ENCODE peak calls at places on chromosomes 13 and 19, in five cellular contexts. Q is SK-N-SH, E is H1, G is GM12891, W is GM12878. M is an unnamed sample.

GRCh38 chr13:58994778-58995177 is 1169.0 kb downstream of the DIAPH3 start:
- DNase-seq in E (no peak), W (no peak), G (no peak), Q (no peak), M (no peak)

GRCh38 chr13:26978081-26978860 is 193.3 kb downstream of the USP12 start:
- DNase-seq in Q (no peak), W (no peak), E (no peak), G (no peak), M (no peak)

GRCh38 chr19:38667552-38668205 is 20.2 kb downstream of the ACTN4 start:
- DNase-seq in Q (no peak), G (no peak), W (no peak), E (no peak), M (no peak)

GRCh38 chr13:27919934-27920676 is at the start of gene PDX1:
- DNase-seq in Q (peak), G (no peak), W (no peak), E (peak), M (peak)

GRCh38 chr13:73857106-73857505 is 277.1 kb downstream of the KLF12 start:
- DNase-seq in G (no peak), E (no peak), W (no peak), Q (no peak), M (no peak)

GRCh38 chr19:17352608-17353280 is 15.4 kb downstream of the GTPBP3 start:
- DNase-seq in Q (no peak), W (no peak), G (no peak), E (no peak), M (no peak)

GRCh38 chr19:46615966-46616365 is 8.9 kb downstream of the PTGIR start:
- DNase-seq in W (no peak), Q (no peak), G (no peak), E (no peak), M (no peak)

GRCh38 chr13:48493076-48493765 is 39.7 kb downstream of the RCBTB2 start:
- DNase-seq in G (no peak), E (no peak), W (no peak), Q (no peak), M (no peak)

GRCh38 chr13:83577183-83577582 is 305.1 kb downstream of the SLITRK1 start:
- DNase-seq in G (no peak), E (no peak), W (no peak), Q (no peak), M (no peak)

GRCh38 chr13:51590966-51591627 is 6.8 kb downstream of the WDFY2 start:
- DNase-seq in W (no peak), G (no peak), Q (peak), E (no peak), M (no peak)

GRCh38 chr19:5086725-5087439 is 118.0 kb downstream of the KDM4B start:
- DNase-seq in G (no peak), E (peak), W (no peak), Q (peak), M (no peak)

GRCh38 chr13:61536443-61536842 is 120.8 kb upstream of the PCDH20 start:
- DNase-seq in E (no peak), G (no peak), W (no peak), Q (no peak), M (no peak)

GRCh38 chr13:87677334-87678234 is 6.4 kb downstream of the SLITRK5 start:
- DNase-seq in E (peak), G (no peak), Q (peak), W (no peak), M (no peak)

GRCh38 chr19:17097593-17098126 is 22.1 kb downstream of the MYO9B start:
- DNase-seq in G (no peak), W (no peak), E (no peak), Q (no peak), M (no peak)

GRCh38 chr13:102680842-102681725 is 13.8 kb downstream of the METTL21C start:
- DNase-seq in Q (no peak), E (no peak), G (no peak), W (no peak), M (no peak)

GRCh38 chr19:10151521-10151920 is 31.8 kb upstream of the EIF3G start:
- DNase-seq in E (no peak), Q (no peak), G (no peak), W (no peak), M (no peak)

GRCh38 chr19:33192010-33192409 is 2.1 kb upstream of the LRP3 start:
- DNase-seq in W (no peak), Q (peak), G (no peak), E (peak), M (no peak)

GRCh38 chr19:51366050-51366998 is at the start of gene ETFB:
- DNase-seq in G (peak), Q (peak), W (peak), E (peak), M (peak)

GRCh38 chr13:45994752-45995151 is 57.8 kb downstream of the ZC3H13 start:
- DNase-seq in G (no peak), Q (no peak), E (no peak), W (no peak), M (no peak)

GRCh38 chr13:44667950-44668349 is 91.8 kb upstream of the TSC22D1 start:
- DNase-seq in G (peak), Q (no peak), W (no peak), E (no peak), M (no peak)

GRCh38 chr13:33051632-33052031 is 35.4 kb downstream of the KL start:
- DNase-seq in E (no peak), G (no peak), W (peak), Q (no peak), M (no peak)

GRCh38 chr13:87344176-87344575 is 327.0 kb upstream of the SLITRK5 start:
- DNase-seq in Q (no peak), E (no peak), G (no peak), W (no peak), M (no peak)

GRCh38 chr19:18897108-18898029 is 1.4 kb upstream of the CERS1 start:
- DNase-seq in Q (no peak), E (no peak), G (no peak), W (no peak), M (no peak)

GRCh38 chr19:18895038-18895827 is 725 bp downstream of the CERS1 start:
- DNase-seq in E (peak), G (no peak), W (no peak), Q (peak), M (no peak)

GRCh38 chr19:18896421-18896841 is 473 bp upstream of the CERS1 start:
- DNase-seq in G (no peak), W (no peak), Q (peak), E (peak), M (no peak)

GRCh38 chr19:18894254-18895037 is 1.5 kb downstream of the CERS1 start:
- DNase-seq in E (peak), W (no peak), Q (peak), G (no peak), M (no peak)

GRCh38 chr19:18895828-18896341 is at the start of gene CERS1:
- DNase-seq in G (no peak), Q (peak), W (no peak), E (peak), M (no peak)
- TF ChIP-seq TAF1 in G (no peak), Q (no peak), W (no peak), E (no peak), M (no peak)

DNA sequence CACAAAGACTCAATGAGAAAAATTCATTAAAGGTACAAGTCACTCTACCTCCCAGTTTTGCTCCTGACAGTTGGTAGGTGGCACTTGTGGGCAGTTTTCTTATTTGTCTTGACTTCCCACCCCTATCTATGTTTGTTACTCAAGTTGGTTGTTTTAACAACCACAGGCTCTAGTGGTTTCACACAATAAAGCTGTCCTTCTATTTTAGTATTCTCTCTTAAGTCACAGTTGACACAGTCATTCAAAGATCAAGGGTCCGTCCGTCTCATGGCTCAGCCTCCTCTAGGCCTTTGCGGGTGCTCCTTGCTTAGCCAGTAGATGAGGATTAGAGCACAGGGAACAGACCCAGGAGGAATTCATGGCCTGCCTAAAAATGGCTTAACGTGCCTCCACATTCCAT is 573.8 kb downstream of the IRS2 start:
- DNase-seq in W (no peak), G (no peak), E (no peak), Q (no peak), M (no peak)
- TF ChIP-seq TAF1 in W (no peak), G (no peak), E (no peak), Q (no peak), M (no peak)

DNA sequence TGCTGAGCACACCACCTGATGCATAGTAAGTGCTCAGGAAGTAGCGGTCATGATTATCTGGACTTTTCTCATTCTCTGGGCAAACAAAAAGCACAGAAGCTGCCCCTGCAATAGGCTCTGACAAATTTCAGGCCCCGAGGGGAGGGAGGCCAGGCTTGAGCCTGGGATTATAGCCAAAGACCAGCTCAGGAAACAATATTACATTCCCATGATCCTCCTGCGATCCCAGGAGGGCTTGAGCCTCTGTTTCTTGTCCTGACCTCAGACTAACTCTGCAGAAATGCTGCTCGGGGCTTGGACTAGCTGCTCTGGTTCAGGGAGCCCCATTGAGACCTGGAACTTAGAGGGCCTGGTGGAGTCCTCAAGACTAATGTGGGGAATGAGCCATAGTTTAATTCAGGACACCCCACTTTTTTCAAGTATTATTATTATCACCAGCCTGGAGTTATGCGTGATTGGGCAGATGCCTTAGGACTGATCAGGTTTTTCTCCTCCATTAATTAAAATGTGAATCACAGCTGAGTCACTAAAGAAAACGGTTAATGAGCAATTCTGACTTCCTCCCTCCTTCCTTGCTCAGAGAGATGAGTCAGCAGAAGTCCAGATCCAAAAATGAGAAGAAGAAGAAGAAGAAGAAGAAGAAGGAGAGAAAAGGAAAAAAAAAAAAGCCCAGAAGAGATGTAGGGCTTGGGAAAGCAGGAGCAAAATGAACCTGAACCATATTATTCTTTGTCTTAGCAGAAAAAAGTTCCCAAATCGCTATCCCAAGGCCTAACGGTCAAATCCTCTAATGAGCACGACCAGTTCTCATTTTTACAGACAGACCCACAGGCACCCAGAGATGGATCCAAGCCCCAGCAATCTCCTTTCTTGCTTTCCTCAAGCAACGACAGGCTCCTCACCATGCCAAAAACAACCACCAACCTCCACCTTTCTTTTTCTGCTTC is 107.2 kb downstream of the CACNA1A start:
- DNase-seq in W (no peak), G (no peak), Q (no peak), E (no peak), M (no peak)
- TF ChIP-seq TAF1 in W (no peak), G (no peak), Q (no peak), E (no peak), M (no peak)

DNA sequence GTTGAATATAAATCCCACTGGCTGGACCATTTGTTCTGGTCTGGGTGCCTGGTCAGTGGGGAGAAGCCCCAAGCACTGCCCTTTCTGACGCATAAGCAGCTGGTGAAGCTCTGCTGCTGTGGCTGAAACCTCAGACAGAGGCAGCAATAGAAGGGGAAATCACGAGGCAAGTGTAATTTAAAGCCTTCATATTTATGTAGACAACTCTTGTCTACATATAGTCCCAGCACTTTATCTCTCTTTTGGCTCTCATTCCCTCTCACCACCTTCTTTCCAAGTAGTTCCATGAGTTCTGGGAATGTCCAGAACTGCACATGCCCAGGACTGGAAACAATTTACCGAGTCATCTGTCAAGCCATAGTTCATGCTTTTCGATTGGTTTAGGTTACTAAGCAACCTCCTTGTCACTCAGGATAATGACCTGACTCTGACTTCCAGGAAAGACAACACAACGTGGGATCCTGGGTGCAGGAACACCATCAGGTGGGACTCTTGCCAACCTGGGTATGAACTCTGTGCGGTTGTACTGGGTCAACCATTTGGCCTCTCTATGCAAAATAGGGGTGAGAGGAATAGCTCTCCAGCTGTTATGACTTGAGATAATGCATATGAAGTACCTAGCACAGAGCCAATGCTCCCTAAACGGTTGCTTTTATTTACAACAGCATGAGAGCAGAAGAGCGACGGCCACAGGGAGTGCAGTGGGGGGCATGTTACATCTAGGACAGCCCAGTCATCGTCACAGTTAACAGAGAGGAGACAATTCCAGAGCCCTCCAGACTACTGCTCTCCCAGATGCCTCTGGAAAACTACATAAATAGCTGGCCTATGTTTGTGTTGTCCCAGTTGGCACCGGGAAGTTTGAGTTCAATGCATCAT is 321.9 kb downstream of the FOXO1 start:
- DNase-seq in W (peak), E (peak), G (no peak), Q (no peak), M (no peak)
- TF ChIP-seq TAF1 in W (no peak), E (no peak), G (no peak), Q (no peak), M (no peak)

GRCh38 chr19:54142166-54142780 is 4.7 kb downstream of the CNOT3 start:
- DNase-seq in G (no peak), E (no peak), W (no peak), Q (no peak), M (no peak)
- TF ChIP-seq TAF1 in G (no peak), E (no peak), W (no peak), Q (no peak), M (no peak)

GRCh38 chr13:40770609-40770933 is 419 bp downstream of the MRPS31 start:
- DNase-seq in Q (no peak), W (no peak), E (no peak), G (no peak), M (no peak)

GRCh38 chr13:40762849-40763248 is 8.1 kb downstream of the MRPS31 start:
- DNase-seq in E (no peak), Q (no peak), G (no peak), W (no peak), M (no peak)

GRCh38 chr13:40764587-40765403 is 6.2 kb downstream of the MRPS31 start:
- DNase-seq in E (no peak), W (no peak), G (no peak), Q (no peak), M (no peak)

GRCh38 chr13:40769970-40770369 is 1.0 kb downstream of the MRPS31 start:
- DNase-seq in E (no peak), G (no peak), W (no peak), Q (no peak), M (no peak)

DNA sequence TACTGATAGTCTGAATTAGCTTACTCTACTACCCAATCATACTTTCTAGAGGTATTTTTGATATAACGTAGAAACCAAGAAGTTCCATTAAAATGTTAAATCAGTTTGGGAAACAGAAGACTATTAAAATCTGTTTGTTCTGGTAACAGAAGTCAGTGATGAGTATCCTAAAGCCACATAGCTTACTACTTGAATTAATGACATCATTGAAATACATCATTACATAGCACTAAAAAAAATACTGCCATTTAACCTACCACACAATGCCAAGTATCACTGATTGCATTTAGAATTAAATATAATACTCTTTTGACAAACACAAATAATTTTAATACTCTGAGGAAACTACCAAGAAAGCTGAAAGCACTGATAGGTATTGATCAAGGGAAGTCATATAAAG is 5.4 kb downstream of the MRPS31 start:
- DNase-seq in G (no peak), Q (no peak), W (no peak), E (no peak), M (no peak)
- TF ChIP-seq TAF1 in G (no peak), Q (no peak), W (no peak), E (no peak), M (no peak)

GRCh38 chr19:52442179-52442578 is 11.2 kb upstream of the ZNF578 start:
- DNase-seq in G (no peak), E (no peak), Q (no peak), W (no peak), M (no peak)
- TF ChIP-seq TAF1 in G (no peak), E (no peak), Q (no peak), W (no peak), M (no peak)

GRCh38 chr19:1265611-1266115 is 3.5 kb upstream of the CIRBP start:
- DNase-seq in E (no peak), Q (no peak), W (no peak), G (no peak), M (no peak)
- TF ChIP-seq TAF1 in E (no peak), Q (no peak), W (no peak), G (no peak), M (no peak)